ENCODE peak calls at places on chromosome 18, in seven cellular contexts. U, V, R, W, S, T and J are unnamed samples.

GRCh38 chr18:44602845-44603244 is 77.8 kb upstream of the SETBP1 start:
- DNase-seq in T (no peak), U (no peak), S (no peak), V (no peak), R (peak), W (no peak), J (peak)

GRCh38 chr18:10928971-10929373 is 220.4 kb downstream of the PIEZO2 start:
- DNase-seq in S (no peak), W (no peak), U (no peak), V (no peak), R (peak), T (peak), J (peak)

GRCh38 chr18:26868968-26869586 is 3.6 kb upstream of the AQP4 start:
- DNase-seq in V (no peak), R (no peak), S (no peak), U (no peak), T (no peak), W (no peak), J (no peak)

GRCh38 chr18:49024808-49025361 is 74.1 kb upstream of the SMAD7 start:
- DNase-seq in W (no peak), S (no peak), U (no peak), R (no peak), T (no peak), V (no peak), J (no peak)

GRCh38 chr18:45423664-45424063 is 191.6 kb upstream of the SLC14A2 start:
- DNase-seq in W (no peak), S (no peak), T (no peak), R (no peak), U (no peak), V (no peak), J (no peak)

GRCh38 chr18:45974088-45974536 is 7.0 kb upstream of the EPG5 start:
- DNase-seq in V (no peak), U (peak), R (peak), W (peak), S (peak), T (peak), J (peak)

GRCh38 chr18:36411745-36412168 is 114.2 kb downstream of the FHOD3 start:
- DNase-seq in R (peak), W (peak), T (peak), U (peak), S (no peak), V (no peak), J (peak)

GRCh38 chr18:58402951-58403702 is 225.8 kb downstream of the ALPK2 start:
- DNase-seq in U (no peak), V (peak), T (no peak), S (no peak), W (no peak), R (no peak), J (no peak)

GRCh38 chr18:23932385-23933067 is 82.0 kb upstream of the TTC39C start:
- DNase-seq in T (no peak), U (no peak), R (no peak), S (no peak), V (no peak), W (no peak), J (peak)

GRCh38 chr18:79925656-79925979 is 25.8 kb downstream of the SLC66A2 start:
- DNase-seq in V (no peak), S (no peak), U (no peak), R (no peak), W (no peak), T (no peak), J (no peak)

GRCh38 chr18:71131918-71132317 is 843.1 kb downstream of the SOCS6 start:
- DNase-seq in V (no peak), W (no peak), U (no peak), R (no peak), S (no peak), T (no peak), J (no peak)

DNA sequence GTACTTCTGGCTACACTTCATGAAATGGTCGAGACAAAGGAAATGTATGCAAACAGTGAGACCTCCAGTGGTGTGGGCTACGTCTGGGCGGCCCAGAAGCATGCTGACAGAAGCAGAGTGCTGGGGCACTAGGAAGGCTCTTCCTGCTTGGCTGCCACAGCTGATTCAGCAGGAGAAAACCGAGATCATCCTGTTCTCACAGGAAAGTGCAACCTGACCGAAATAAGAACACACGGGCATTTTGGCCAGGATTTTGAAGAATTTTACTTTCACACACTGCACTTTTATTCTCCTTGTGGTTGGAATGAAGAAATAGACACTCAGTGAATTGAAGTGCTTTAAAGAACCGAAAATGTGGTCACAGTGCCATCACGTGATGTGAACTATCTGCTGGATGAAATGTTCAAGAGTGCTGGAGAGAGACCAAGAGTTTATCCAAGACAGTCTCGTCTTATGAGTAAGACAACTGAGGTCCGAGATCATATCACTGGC is 149.5 kb downstream of the CCBE1 start:
- DNase-seq in U (peak), V (no peak), R (peak), S (no peak), W (no peak), T (peak), J (peak)
- TF ChIP-seq CTCF in U (no peak), V (peak), R (no peak), S (no peak), W (no peak), T (peak), J (peak)

GRCh38 chr18:5627756-5628511 is 84.1 kb upstream of the EPB41L3 start:
- DNase-seq in R (no peak), V (peak), U (peak), S (no peak), T (no peak), W (no peak), J (no peak)
- TF ChIP-seq CTCF in R (no peak), V (no peak), U (no peak), S (no peak), T (no peak), W (no peak), J (no peak)

DNA sequence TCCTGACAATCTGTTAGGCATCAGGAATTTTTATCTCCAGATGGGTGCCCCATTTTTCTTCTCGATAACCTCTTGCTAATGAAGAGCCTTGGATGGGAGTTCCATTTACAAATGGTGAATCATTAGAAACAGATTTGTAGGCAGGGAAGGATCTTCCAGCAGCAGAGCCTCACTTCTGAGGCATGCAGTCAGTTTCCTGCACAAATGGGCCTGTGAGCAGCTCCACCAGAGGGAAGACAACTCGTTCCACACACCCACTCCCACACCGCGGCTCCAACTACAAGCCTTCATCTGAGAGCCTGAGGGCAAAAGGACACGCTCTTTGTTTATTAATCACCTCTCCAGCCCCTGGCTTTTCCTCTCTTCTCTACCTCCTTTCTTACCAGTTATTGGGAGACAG is 108.5 kb downstream of the CTAGE1 start:
- DNase-seq in V (no peak), T (peak), W (no peak), U (no peak), S (no peak), R (no peak), J (peak)
- TF ChIP-seq CTCF in V (no peak), T (no peak), W (no peak), U (no peak), S (no peak), R (no peak), J (no peak)

DNA sequence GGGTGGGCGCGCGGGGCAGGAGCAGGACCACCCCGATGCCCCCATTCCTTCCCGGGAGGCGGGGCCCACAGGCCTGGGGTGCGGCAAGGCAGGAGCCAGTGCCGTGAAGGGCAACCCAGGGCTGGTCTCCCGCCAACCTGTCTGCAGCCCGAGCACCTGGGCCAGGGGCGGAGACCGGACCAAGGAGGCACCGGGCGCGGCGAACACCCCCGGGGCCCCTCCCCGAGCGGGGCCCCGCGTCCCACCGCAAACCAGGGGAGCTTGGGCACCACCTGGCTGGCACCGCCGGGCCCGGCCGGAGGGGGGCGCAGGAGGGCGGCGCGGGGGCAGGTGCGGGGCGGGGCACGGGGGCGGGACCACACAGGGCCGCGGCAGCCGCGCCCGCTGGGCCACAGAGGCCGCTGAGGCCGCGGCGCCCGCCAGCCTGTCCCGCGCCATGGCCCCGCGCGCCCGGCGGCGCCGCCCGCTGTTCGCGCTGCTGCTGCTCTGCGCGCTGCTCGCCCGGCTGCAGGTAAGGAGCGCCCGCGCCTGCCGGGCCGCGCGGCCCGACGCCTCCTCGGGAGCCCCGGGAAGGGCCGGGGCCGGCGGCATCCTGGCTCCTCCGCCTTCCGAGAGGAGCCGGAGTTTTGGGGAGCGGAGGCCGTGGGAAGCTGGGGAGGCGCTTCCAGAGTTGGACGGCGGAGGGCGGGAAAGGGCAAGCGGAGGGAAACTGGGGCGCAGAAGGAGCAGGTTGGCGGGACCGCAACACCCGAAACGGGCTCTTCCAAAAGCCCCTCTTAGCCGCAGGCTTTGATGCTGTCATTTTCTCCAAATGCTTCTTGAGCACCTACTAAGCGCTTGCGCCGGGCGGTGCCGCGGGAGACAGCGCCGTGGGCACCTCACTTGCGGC is at the start of gene TNFRSF11A:
- DNase-seq in R (peak), T (no peak), V (peak), U (peak), S (no peak), W (peak), J (no peak)
- TF ChIP-seq CTCF in R (peak), T (no peak), V (peak), U (peak), S (no peak), W (peak), J (no peak)

GRCh38 chr18:25352629-25353005 is 651 bp upstream of the ZNF521 start:
- DNase-seq in R (peak), T (no peak), S (no peak), V (no peak), U (no peak), W (no peak), J (no peak)
- TF ChIP-seq CTCF in R (peak), T (no peak), S (no peak), V (no peak), U (no peak), W (peak), J (no peak)

DNA sequence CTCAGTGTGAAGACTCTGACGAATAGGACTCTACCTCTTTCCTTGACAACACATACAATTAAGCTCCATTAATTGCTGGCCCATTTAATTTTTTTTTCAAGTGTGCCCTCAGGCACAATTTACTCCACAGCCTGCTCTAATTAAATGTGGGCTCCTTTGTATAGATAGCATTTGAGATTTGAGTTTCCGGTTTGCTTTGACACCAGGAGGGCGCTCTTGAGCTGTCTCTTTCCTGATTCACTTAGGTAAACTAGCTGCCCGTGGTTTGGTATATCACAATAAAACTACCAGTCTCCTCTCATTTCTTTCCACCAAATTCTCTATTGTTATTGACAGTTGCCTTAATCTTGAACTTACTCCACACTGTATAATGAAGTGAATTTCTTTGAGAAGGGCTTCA is 666.0 kb downstream of the DSC3 start:
- DNase-seq in R (peak), S (no peak), V (no peak), W (no peak), U (peak), T (no peak), J (no peak)
- TF ChIP-seq CTCF in R (peak), S (no peak), V (no peak), W (peak), U (peak), T (peak), J (no peak)

GRCh38 chr18:12422936-12423335 is 15.2 kb downstream of the PRELID3A start:
- DNase-seq in V (no peak), R (no peak), W (no peak), U (peak), S (no peak), T (no peak), J (no peak)
- TF ChIP-seq CTCF in V (no peak), R (no peak), W (no peak), U (peak), S (peak), T (peak), J (no peak)

GRCh38 chr18:8882632-8883408 is 177.5 kb downstream of the MTCL1 start:
- DNase-seq in T (no peak), V (peak), S (no peak), W (no peak), U (peak), R (peak), J (no peak)
- TF ChIP-seq CTCF in T (peak), V (no peak), S (no peak), W (no peak), U (peak), R (peak), J (no peak)

GRCh38 chr18:50586710-50587109 is 26.8 kb downstream of the MAPK4 start:
- DNase-seq in U (no peak), V (no peak), R (peak), W (no peak), S (no peak), T (no peak), J (no peak)
- TF ChIP-seq CTCF in U (peak), V (no peak), R (peak), W (peak), S (peak), T (no peak), J (no peak)